ENCODE peak calls at places on chromosomes 1 and 21, in four cellular contexts. I is GM12891, T is prostate gland, A is endothelial cell of umbilical vein. C is an unnamed sample.

GRCh38 chr1:7229696-7230095 is 444.4 kb downstream of the CAMTA1 start:
- DNase-seq in I (no peak), T (no peak), A (no peak), C (peak; percentile 46)

GRCh38 chr1:2391034-2391384 is 345 bp downstream of the MORN1 start:
- DNase-seq in I (peak; percentile 64), T (no peak), A (no peak), C (no peak)

GRCh38 chr1:115641762-115642167 is at the start of gene VANGL1:
- DNase-seq in I (peak; percentile 74), T (peak; percentile 51), A (peak; percentile 53), C (no peak)

GRCh38 chr1:151504252-151504651 is 6.9 kb upstream of the CGN start:
- DNase-seq in I (no peak), T (no peak), A (no peak), C (no peak)

GRCh38 chr21:43306391-43306790 is 120.5 kb downstream of the SIK1 start:
- DNase-seq in I (no peak), T (no peak), A (no peak), C (no peak)

GRCh38 chr1:28290851-28291250 is 31.5 kb downstream of the SESN2 start:
- DNase-seq in I (no peak), T (no peak), A (no peak), C (no peak)

GRCh38 chr21:33105088-33105487 is 35.1 kb downstream of the OLIG1 start:
- DNase-seq in I (no peak), T (no peak), A (no peak), C (no peak)

GRCh38 chr1:3313579-3313955 is 140.9 kb upstream of the ARHGEF16 start:
- DNase-seq in I (no peak), T (peak; percentile 81), A (peak; percentile 52), C (no peak)

GRCh38 chr1:183236158-183236725 is 50.2 kb downstream of the LAMC2 start:
- DNase-seq in I (no peak), T (no peak), A (no peak), C (no peak)

GRCh38 chr1:42380617-42381423 is at the start of gene RIMKLA:
- DNase-seq in I (peak; percentile 80), T (peak; percentile 49), A (peak; percentile 20), C (no peak)

GRCh38 chr1:150162862-150163706 is 13.4 kb downstream of the PLEKHO1 start:
- DNase-seq in I (no peak), T (peak; percentile 93), A (peak; percentile 93), C (no peak)

GRCh38 chr1:67945733-67946374 is 104.6 kb downstream of the DIRAS3 start:
- DNase-seq in I (no peak), T (no peak), A (no peak), C (no peak)
- TF ChIP-seq POLR2AphosphoS5 in I (no peak), T (no peak), A (no peak), C (no peak)

DNA sequence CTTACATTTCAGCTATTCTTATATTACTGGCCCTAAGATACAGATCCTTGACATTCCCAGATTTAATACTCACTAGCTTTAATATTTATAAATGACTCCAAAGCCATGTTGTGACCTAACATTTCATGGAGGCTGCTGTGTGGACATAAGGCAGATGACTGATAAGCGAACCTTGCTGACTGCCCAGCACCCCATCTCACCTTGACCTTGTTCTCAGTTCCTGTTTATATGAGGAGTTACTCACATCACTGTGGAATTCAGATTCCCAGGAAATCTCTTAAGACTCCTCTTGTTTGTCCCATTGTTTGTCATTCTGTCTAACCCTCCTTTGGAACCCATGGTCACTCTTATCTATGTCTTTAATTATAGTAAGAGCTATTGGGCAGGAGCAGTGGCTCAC is 21.9 kb downstream of the RAB3B start:
- DNase-seq in I (no peak), T (no peak), A (no peak), C (no peak)
- TF ChIP-seq POLR2A in I (no peak), T (no peak), A (no peak), C (no peak)

GRCh38 chr1:196497824-196498223 is 110.4 kb downstream of the KCNT2 start:
- DNase-seq in I (no peak), T (no peak), A (no peak), C (no peak)

GRCh38 chr1:196494766-196495165 is 113.5 kb downstream of the KCNT2 start:
- DNase-seq in I (no peak), T (no peak), A (no peak), C (no peak)

DNA sequence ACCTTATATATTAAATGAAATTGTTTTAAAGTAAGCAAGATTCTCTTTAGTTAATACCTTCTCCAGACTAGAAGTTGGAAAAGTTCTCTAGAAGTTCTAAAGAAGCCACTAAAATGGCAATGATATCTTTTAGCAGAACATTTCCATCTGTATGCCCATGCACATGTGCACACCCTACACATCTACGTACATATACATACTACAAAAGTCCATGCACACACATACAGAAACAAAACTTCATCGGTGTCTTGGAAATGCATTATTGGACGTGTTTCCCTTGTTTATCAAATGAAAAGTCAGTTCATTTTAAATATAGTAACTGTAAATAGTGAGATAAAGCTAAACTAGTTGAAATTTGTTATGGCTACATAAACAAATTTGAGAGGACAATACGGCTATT is 114.4 kb downstream of the KCNT2 start:
- DNase-seq in I (no peak), T (no peak), A (no peak), C (no peak)
- TF ChIP-seq POLR2AphosphoS5 in I (no peak), T (no peak), A (no peak), C (no peak)

GRCh38 chr1:105565006-105565405 is 1491.5 kb upstream of the PRMT6 start:
- DNase-seq in I (no peak), T (no peak), A (no peak), C (no peak)
- TF ChIP-seq POLR2A in I (no peak), T (no peak), A (no peak), C (no peak)

DNA sequence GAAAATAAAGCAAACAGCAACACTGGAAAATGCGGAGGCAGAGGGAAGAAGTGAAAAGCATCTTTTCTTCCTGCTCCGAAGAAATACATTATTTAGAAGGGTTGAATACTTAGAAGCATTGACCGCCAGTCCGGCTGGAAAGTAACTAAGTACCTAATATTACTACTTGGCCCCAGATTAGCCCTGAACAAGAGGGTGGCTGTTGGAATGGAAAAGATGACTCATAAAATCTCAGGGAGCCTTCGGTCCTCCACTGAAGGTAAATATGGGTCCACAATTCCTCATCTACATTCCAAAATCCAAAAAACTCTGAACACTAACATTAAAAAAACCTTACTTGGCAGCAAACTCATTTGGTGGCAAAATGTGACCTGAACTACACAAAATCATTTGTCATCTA is 40.1 kb downstream of the BCAR3 start:
- DNase-seq in I (no peak), T (no peak), A (no peak), C (no peak)
- TF ChIP-seq POLR2AphosphoS5 in I (no peak), T (no peak), A (no peak), C (no peak)

GRCh38 chr1:201999625-202000238 is 10.7 kb upstream of the ELF3 start:
- DNase-seq in I (peak; percentile 52), T (no peak), A (peak; percentile 39), C (no peak)
- TF ChIP-seq POLR2A in I (no peak), T (no peak), A (no peak), C (no peak)

DNA sequence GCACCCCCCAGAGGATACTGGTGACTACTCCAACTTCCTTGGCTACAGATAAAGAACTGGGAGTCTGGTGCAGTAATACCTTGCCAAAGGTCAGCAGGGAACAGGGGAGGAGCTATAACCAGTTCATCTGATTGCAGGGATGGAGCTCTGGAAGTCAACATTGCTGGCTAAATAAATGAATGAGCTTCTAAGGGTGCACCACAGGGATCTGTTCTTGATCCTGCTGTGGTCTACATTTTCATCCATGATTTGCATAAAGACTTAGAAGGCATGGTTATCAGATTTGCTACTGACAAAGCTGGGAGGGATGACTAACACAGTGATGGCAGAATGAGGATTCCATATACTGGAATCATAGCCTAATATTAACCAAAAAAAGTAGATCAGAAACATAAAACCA is 18.3 kb downstream of the PLEKHA6 start:
- DNase-seq in I (no peak), T (no peak), A (no peak), C (no peak)
- TF ChIP-seq POLR2AphosphoS5 in I (no peak), T (no peak), A (no peak), C (no peak)

DNA sequence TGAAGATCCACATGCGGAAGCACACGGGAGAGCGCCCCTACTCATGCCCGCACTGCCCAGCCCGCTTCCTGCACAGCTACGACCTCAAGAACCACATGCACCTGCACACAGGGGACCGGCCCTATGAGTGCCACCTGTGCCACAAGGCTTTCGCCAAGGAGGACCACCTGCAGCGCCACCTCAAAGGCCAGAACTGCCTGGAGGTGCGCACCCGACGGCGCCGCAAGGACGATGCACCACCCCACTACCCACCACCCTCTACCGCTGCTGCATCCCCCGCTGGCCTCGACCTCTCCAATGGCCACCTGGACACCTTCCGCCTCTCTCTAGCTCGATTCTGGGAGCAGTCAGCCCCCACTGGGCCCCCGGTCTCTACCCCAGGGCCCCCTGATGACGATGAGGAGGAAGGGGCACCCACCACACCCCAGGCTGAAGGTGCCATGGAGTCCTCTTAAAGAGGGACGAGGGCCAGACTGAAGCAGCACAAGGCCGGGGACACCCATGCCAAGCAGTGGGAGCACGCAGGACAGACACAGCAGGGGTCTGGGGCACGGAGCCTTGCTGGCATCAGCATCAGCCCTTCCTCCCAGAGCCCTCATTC is 13.7 kb downstream of the ZBTB7B start:
- DNase-seq in I (no peak), T (no peak), A (no peak), C (no peak)
- TF ChIP-seq POLR2A in I (no peak), T (no peak), A (no peak), C (no peak)

C was measured in vagina.